ENCODE peak calls at places on chromosomes 11 and 22, in ten cellular contexts. One of them, this sample, is unnamed.

GRCh38 chr11:70068345-70068744 is 9.8 kb upstream of the ANO1 start:
- DNase-seq in adrenal gland: no peak
- DNase-seq in stimulated activated CD8-positive, alpha-beta memory T cell treated with anti-CD3 and anti-CD28 coated beads, Interleukin-4, amount 100 ng/mL, for 1 hour: no peak
- DNase-seq in T-helper 2 cell: no peak
- DNase-seq in type B pancreatic cell: peak; percentile 27
- DNase-seq in left cardiac atrium: no peak
- DNase-seq in stimulated activated CD4-positive, alpha-beta T cell treated with anti-CD3 and anti-CD28 coated beads, Interleukin-15, amount 100 ng/mL, for 1 hour: no peak
- DNase-seq in KBM-7: no peak
- DNase-seq in ELR: no peak
- DNase-seq in GM12891: no peak
- DNase-seq in this sample: no peak

GRCh38 chr22:49879871-49880270 is 26.2 kb downstream of the ZBED4 start:
- DNase-seq in stimulated activated CD4-positive, alpha-beta T cell treated with anti-CD3 and anti-CD28 coated beads, Interleukin-15, amount 100 ng/mL, for 1 hour: no peak
- DNase-seq in adrenal gland: no peak
- DNase-seq in ELR: no peak
- DNase-seq in KBM-7: no peak
- DNase-seq in GM12891: no peak
- DNase-seq in stimulated activated CD8-positive, alpha-beta memory T cell treated with anti-CD3 and anti-CD28 coated beads, Interleukin-4, amount 100 ng/mL, for 1 hour: no peak
- DNase-seq in type B pancreatic cell: no peak
- DNase-seq in T-helper 2 cell: no peak
- DNase-seq in left cardiac atrium: no peak
- DNase-seq in this sample: no peak

GRCh38 chr11:3165152-3165705 is at the start of gene OSBPL5:
- DNase-seq in GM12891: peak; percentile 35
- DNase-seq in stimulated activated CD8-positive, alpha-beta memory T cell treated with anti-CD3 and anti-CD28 coated beads, Interleukin-4, amount 100 ng/mL, for 1 hour: no peak
- DNase-seq in type B pancreatic cell: no peak
- DNase-seq in stimulated activated CD4-positive, alpha-beta T cell treated with anti-CD3 and anti-CD28 coated beads, Interleukin-15, amount 100 ng/mL, for 1 hour: no peak
- DNase-seq in left cardiac atrium: peak; percentile 85
- DNase-seq in KBM-7: peak; percentile 57
- DNase-seq in T-helper 2 cell: peak; percentile 35
- DNase-seq in adrenal gland: peak; percentile 69
- DNase-seq in ELR: peak; percentile 80
- DNase-seq in this sample: peak; percentile 40

GRCh38 chr11:1870721-1871466 is 18.0 kb downstream of the LSP1 start:
- DNase-seq in KBM-7: no peak
- DNase-seq in ELR: no peak
- DNase-seq in left cardiac atrium: peak; percentile 32
- DNase-seq in T-helper 2 cell: peak; percentile 68
- DNase-seq in stimulated activated CD8-positive, alpha-beta memory T cell treated with anti-CD3 and anti-CD28 coated beads, Interleukin-4, amount 100 ng/mL, for 1 hour: no peak
- DNase-seq in adrenal gland: peak; percentile 88
- DNase-seq in GM12891: no peak
- DNase-seq in stimulated activated CD4-positive, alpha-beta T cell treated with anti-CD3 and anti-CD28 coated beads, Interleukin-15, amount 100 ng/mL, for 1 hour: no peak
- DNase-seq in type B pancreatic cell: no peak
- DNase-seq in this sample: no peak

GRCh38 chr11:79472736-79473536 is 32.1 kb upstream of the TENM4 start:
- DNase-seq in KBM-7: no peak
- DNase-seq in adrenal gland: no peak
- DNase-seq in GM12891: no peak
- DNase-seq in T-helper 2 cell: no peak
- DNase-seq in type B pancreatic cell: no peak
- DNase-seq in ELR: no peak
- DNase-seq in left cardiac atrium: no peak
- DNase-seq in stimulated activated CD4-positive, alpha-beta T cell treated with anti-CD3 and anti-CD28 coated beads, Interleukin-15, amount 100 ng/mL, for 1 hour: no peak
- DNase-seq in stimulated activated CD8-positive, alpha-beta memory T cell treated with anti-CD3 and anti-CD28 coated beads, Interleukin-4, amount 100 ng/mL, for 1 hour: no peak
- DNase-seq in this sample: no peak

GRCh38 chr22:27737521-27737920 is 64.0 kb downstream of the MN1 start:
- DNase-seq in GM12891: no peak
- DNase-seq in ELR: no peak
- DNase-seq in stimulated activated CD4-positive, alpha-beta T cell treated with anti-CD3 and anti-CD28 coated beads, Interleukin-15, amount 100 ng/mL, for 1 hour: no peak
- DNase-seq in type B pancreatic cell: no peak
- DNase-seq in KBM-7: no peak
- DNase-seq in stimulated activated CD8-positive, alpha-beta memory T cell treated with anti-CD3 and anti-CD28 coated beads, Interleukin-4, amount 100 ng/mL, for 1 hour: no peak
- DNase-seq in left cardiac atrium: no peak
- DNase-seq in adrenal gland: no peak
- DNase-seq in T-helper 2 cell: no peak
- DNase-seq in this sample: no peak

GRCh38 chr11:3946445-3947017 is 91.1 kb downstream of the STIM1 start:
- DNase-seq in stimulated activated CD8-positive, alpha-beta memory T cell treated with anti-CD3 and anti-CD28 coated beads, Interleukin-4, amount 100 ng/mL, for 1 hour: no peak
- DNase-seq in KBM-7: no peak
- DNase-seq in ELR: no peak
- DNase-seq in stimulated activated CD4-positive, alpha-beta T cell treated with anti-CD3 and anti-CD28 coated beads, Interleukin-15, amount 100 ng/mL, for 1 hour: no peak
- DNase-seq in adrenal gland: no peak
- DNase-seq in GM12891: no peak
- DNase-seq in left cardiac atrium: no peak
- DNase-seq in type B pancreatic cell: no peak
- DNase-seq in T-helper 2 cell: no peak
- DNase-seq in this sample: no peak

GRCh38 chr11:123559418-123559817 is 95.0 kb downstream of the SCN3B start:
- DNase-seq in stimulated activated CD8-positive, alpha-beta memory T cell treated with anti-CD3 and anti-CD28 coated beads, Interleukin-4, amount 100 ng/mL, for 1 hour: no peak
- DNase-seq in left cardiac atrium: no peak
- DNase-seq in stimulated activated CD4-positive, alpha-beta T cell treated with anti-CD3 and anti-CD28 coated beads, Interleukin-15, amount 100 ng/mL, for 1 hour: no peak
- DNase-seq in KBM-7: no peak
- DNase-seq in ELR: peak; percentile 58
- DNase-seq in GM12891: no peak
- DNase-seq in adrenal gland: no peak
- DNase-seq in type B pancreatic cell: no peak
- DNase-seq in T-helper 2 cell: no peak
- DNase-seq in this sample: no peak

GRCh38 chr11:45265963-45266692 is 20.0 kb downstream of the SYT13 start:
- DNase-seq in ELR: no peak
- DNase-seq in stimulated activated CD8-positive, alpha-beta memory T cell treated with anti-CD3 and anti-CD28 coated beads, Interleukin-4, amount 100 ng/mL, for 1 hour: no peak
- DNase-seq in left cardiac atrium: no peak
- DNase-seq in GM12891: no peak
- DNase-seq in type B pancreatic cell: no peak
- DNase-seq in T-helper 2 cell: no peak
- DNase-seq in stimulated activated CD4-positive, alpha-beta T cell treated with anti-CD3 and anti-CD28 coated beads, Interleukin-15, amount 100 ng/mL, for 1 hour: no peak
- DNase-seq in KBM-7: no peak
- DNase-seq in adrenal gland: no peak
- DNase-seq in this sample: no peak

GRCh38 chr11:15412054-15412453 is 297.3 kb downstream of the INSC start:
- DNase-seq in T-helper 2 cell: no peak
- DNase-seq in GM12891: no peak
- DNase-seq in KBM-7: no peak
- DNase-seq in stimulated activated CD4-positive, alpha-beta T cell treated with anti-CD3 and anti-CD28 coated beads, Interleukin-15, amount 100 ng/mL, for 1 hour: no peak
- DNase-seq in adrenal gland: no peak
- DNase-seq in type B pancreatic cell: no peak
- DNase-seq in stimulated activated CD8-positive, alpha-beta memory T cell treated with anti-CD3 and anti-CD28 coated beads, Interleukin-4, amount 100 ng/mL, for 1 hour: no peak
- DNase-seq in left cardiac atrium: no peak
- DNase-seq in ELR: no peak
- DNase-seq in this sample: no peak

GRCh38 chr22:21778705-21779363 is 43.2 kb upstream of the YPEL1 start:
- DNase-seq in stimulated activated CD4-positive, alpha-beta T cell treated with anti-CD3 and anti-CD28 coated beads, Interleukin-15, amount 100 ng/mL, for 1 hour: no peak
- DNase-seq in KBM-7: no peak
- DNase-seq in adrenal gland: no peak
- DNase-seq in type B pancreatic cell: no peak
- DNase-seq in left cardiac atrium: no peak
- DNase-seq in stimulated activated CD8-positive, alpha-beta memory T cell treated with anti-CD3 and anti-CD28 coated beads, Interleukin-4, amount 100 ng/mL, for 1 hour: no peak
- DNase-seq in ELR: peak; percentile 73
- DNase-seq in T-helper 2 cell: no peak
- DNase-seq in GM12891: no peak
- DNase-seq in this sample: no peak

GRCh38 chr11:125470355-125470754 is 25.7 kb downstream of the FEZ1 start:
- DNase-seq in stimulated activated CD4-positive, alpha-beta T cell treated with anti-CD3 and anti-CD28 coated beads, Interleukin-15, amount 100 ng/mL, for 1 hour: no peak
- DNase-seq in type B pancreatic cell: no peak
- DNase-seq in left cardiac atrium: no peak
- DNase-seq in KBM-7: no peak
- DNase-seq in T-helper 2 cell: no peak
- DNase-seq in stimulated activated CD8-positive, alpha-beta memory T cell treated with anti-CD3 and anti-CD28 coated beads, Interleukin-4, amount 100 ng/mL, for 1 hour: no peak
- DNase-seq in ELR: no peak
- DNase-seq in adrenal gland: no peak
- DNase-seq in GM12891: no peak
- DNase-seq in this sample: no peak

GRCh38 chr11:61718613-61719302 is 33.7 kb upstream of the MYRF start:
- DNase-seq in stimulated activated CD8-positive, alpha-beta memory T cell treated with anti-CD3 and anti-CD28 coated beads, Interleukin-4, amount 100 ng/mL, for 1 hour: no peak
- DNase-seq in GM12891: no peak
- DNase-seq in KBM-7: no peak
- DNase-seq in T-helper 2 cell: no peak
- DNase-seq in ELR: peak; percentile 81
- DNase-seq in type B pancreatic cell: no peak
- DNase-seq in left cardiac atrium: peak; percentile 67
- DNase-seq in stimulated activated CD4-positive, alpha-beta T cell treated with anti-CD3 and anti-CD28 coated beads, Interleukin-15, amount 100 ng/mL, for 1 hour: no peak
- DNase-seq in adrenal gland: no peak
- DNase-seq in this sample: no peak

GRCh38 chr11:57410287-57410686 is 16.6 kb downstream of the SLC43A3 start:
- DNase-seq in stimulated activated CD4-positive, alpha-beta T cell treated with anti-CD3 and anti-CD28 coated beads, Interleukin-15, amount 100 ng/mL, for 1 hour: no peak
- DNase-seq in T-helper 2 cell: no peak
- DNase-seq in adrenal gland: no peak
- DNase-seq in KBM-7: no peak
- DNase-seq in left cardiac atrium: no peak
- DNase-seq in ELR: peak; percentile 73
- DNase-seq in stimulated activated CD8-positive, alpha-beta memory T cell treated with anti-CD3 and anti-CD28 coated beads, Interleukin-4, amount 100 ng/mL, for 1 hour: no peak
- DNase-seq in type B pancreatic cell: no peak
- DNase-seq in GM12891: no peak
- DNase-seq in this sample: no peak

GRCh38 chr11:112421854-112422253 is 161.2 kb upstream of the PLET1 start:
- DNase-seq in ELR: no peak
- DNase-seq in GM12891: no peak
- DNase-seq in left cardiac atrium: no peak
- DNase-seq in T-helper 2 cell: no peak
- DNase-seq in adrenal gland: no peak
- DNase-seq in stimulated activated CD4-positive, alpha-beta T cell treated with anti-CD3 and anti-CD28 coated beads, Interleukin-15, amount 100 ng/mL, for 1 hour: no peak
- DNase-seq in KBM-7: no peak
- DNase-seq in stimulated activated CD8-positive, alpha-beta memory T cell treated with anti-CD3 and anti-CD28 coated beads, Interleukin-4, amount 100 ng/mL, for 1 hour: no peak
- DNase-seq in type B pancreatic cell: no peak
- DNase-seq in this sample: no peak

GRCh38 chr22:32644252-32645100 is 157.0 kb upstream of the TIMP3 start:
- DNase-seq in stimulated activated CD4-positive, alpha-beta T cell treated with anti-CD3 and anti-CD28 coated beads, Interleukin-15, amount 100 ng/mL, for 1 hour: no peak
- DNase-seq in stimulated activated CD8-positive, alpha-beta memory T cell treated with anti-CD3 and anti-CD28 coated beads, Interleukin-4, amount 100 ng/mL, for 1 hour: no peak
- DNase-seq in type B pancreatic cell: no peak
- DNase-seq in KBM-7: peak; percentile 79
- DNase-seq in GM12891: no peak
- DNase-seq in T-helper 2 cell: no peak
- DNase-seq in left cardiac atrium: peak; percentile 76
- DNase-seq in adrenal gland: peak; percentile 71
- DNase-seq in ELR: peak; percentile 39
- DNase-seq in this sample: no peak

GRCh38 chr22:40216041-40216756 is 38.5 kb downstream of the TNRC6B start:
- DNase-seq in stimulated activated CD4-positive, alpha-beta T cell treated with anti-CD3 and anti-CD28 coated beads, Interleukin-15, amount 100 ng/mL, for 1 hour: no peak
- DNase-seq in type B pancreatic cell: peak; percentile 20
- DNase-seq in GM12891: no peak
- DNase-seq in left cardiac atrium: no peak
- DNase-seq in adrenal gland: no peak
- DNase-seq in T-helper 2 cell: peak; percentile 62
- DNase-seq in ELR: no peak
- DNase-seq in stimulated activated CD8-positive, alpha-beta memory T cell treated with anti-CD3 and anti-CD28 coated beads, Interleukin-4, amount 100 ng/mL, for 1 hour: no peak
- DNase-seq in KBM-7: no peak
- DNase-seq in this sample: no peak

GRCh38 chr22:39920134-39920743 is 19.4 kb downstream of the GRAP2 start:
- DNase-seq in ELR: no peak
- DNase-seq in adrenal gland: no peak
- DNase-seq in stimulated activated CD8-positive, alpha-beta memory T cell treated with anti-CD3 and anti-CD28 coated beads, Interleukin-4, amount 100 ng/mL, for 1 hour: no peak
- DNase-seq in left cardiac atrium: no peak
- DNase-seq in T-helper 2 cell: peak; percentile 66
- DNase-seq in KBM-7: no peak
- DNase-seq in stimulated activated CD4-positive, alpha-beta T cell treated with anti-CD3 and anti-CD28 coated beads, Interleukin-15, amount 100 ng/mL, for 1 hour: peak; percentile 34
- DNase-seq in GM12891: no peak
- DNase-seq in type B pancreatic cell: no peak
- DNase-seq in this sample: no peak

GRCh38 chr11:12242926-12243325 is 132.5 kb downstream of the MICAL2 start:
- DNase-seq in ELR: no peak
- DNase-seq in stimulated activated CD4-positive, alpha-beta T cell treated with anti-CD3 and anti-CD28 coated beads, Interleukin-15, amount 100 ng/mL, for 1 hour: no peak
- DNase-seq in adrenal gland: no peak
- DNase-seq in stimulated activated CD8-positive, alpha-beta memory T cell treated with anti-CD3 and anti-CD28 coated beads, Interleukin-4, amount 100 ng/mL, for 1 hour: no peak
- DNase-seq in KBM-7: peak; percentile 13
- DNase-seq in left cardiac atrium: no peak
- DNase-seq in GM12891: no peak
- DNase-seq in T-helper 2 cell: no peak
- DNase-seq in type B pancreatic cell: no peak
- DNase-seq in this sample: no peak

GRCh38 chr22:41648431-41648830 is 27.3 kb downstream of the XRCC6 start:
- DNase-seq in GM12891: no peak
- DNase-seq in type B pancreatic cell: no peak
- DNase-seq in T-helper 2 cell: no peak
- DNase-seq in stimulated activated CD4-positive, alpha-beta T cell treated with anti-CD3 and anti-CD28 coated beads, Interleukin-15, amount 100 ng/mL, for 1 hour: no peak
- DNase-seq in adrenal gland: no peak
- DNase-seq in left cardiac atrium: no peak
- DNase-seq in stimulated activated CD8-positive, alpha-beta memory T cell treated with anti-CD3 and anti-CD28 coated beads, Interleukin-4, amount 100 ng/mL, for 1 hour: no peak
- DNase-seq in ELR: peak; percentile 43
- DNase-seq in KBM-7: no peak
- DNase-seq in this sample: no peak

GRCh38 chr11:16982256-16982671 is 31.9 kb downstream of the PLEKHA7 start:
- DNase-seq in stimulated activated CD8-positive, alpha-beta memory T cell treated with anti-CD3 and anti-CD28 coated beads, Interleukin-4, amount 100 ng/mL, for 1 hour: no peak
- DNase-seq in GM12891: no peak
- DNase-seq in stimulated activated CD4-positive, alpha-beta T cell treated with anti-CD3 and anti-CD28 coated beads, Interleukin-15, amount 100 ng/mL, for 1 hour: no peak
- DNase-seq in adrenal gland: no peak
- DNase-seq in type B pancreatic cell: no peak
- DNase-seq in left cardiac atrium: no peak
- DNase-seq in ELR: no peak
- DNase-seq in KBM-7: no peak
- DNase-seq in T-helper 2 cell: no peak
- DNase-seq in this sample: no peak

GRCh38 chr22:23888615-23889401 is 5.4 kb upstream of the MIF start:
- DNase-seq in left cardiac atrium: no peak
- DNase-seq in T-helper 2 cell: no peak
- DNase-seq in adrenal gland: peak; percentile 46
- DNase-seq in ELR: peak; percentile 54
- DNase-seq in KBM-7: peak; percentile 23
- DNase-seq in type B pancreatic cell: no peak
- DNase-seq in GM12891: no peak
- DNase-seq in stimulated activated CD4-positive, alpha-beta T cell treated with anti-CD3 and anti-CD28 coated beads, Interleukin-15, amount 100 ng/mL, for 1 hour: no peak
- DNase-seq in stimulated activated CD8-positive, alpha-beta memory T cell treated with anti-CD3 and anti-CD28 coated beads, Interleukin-4, amount 100 ng/mL, for 1 hour: no peak
- DNase-seq in this sample: no peak

GRCh38 chr11:109984634-109985289 is 108.4 kb upstream of the ZC3H12C start:
- DNase-seq in T-helper 2 cell: no peak
- DNase-seq in adrenal gland: no peak
- DNase-seq in ELR: peak; percentile 15
- DNase-seq in stimulated activated CD4-positive, alpha-beta T cell treated with anti-CD3 and anti-CD28 coated beads, Interleukin-15, amount 100 ng/mL, for 1 hour: no peak
- DNase-seq in type B pancreatic cell: no peak
- DNase-seq in left cardiac atrium: no peak
- DNase-seq in KBM-7: peak; percentile 54
- DNase-seq in GM12891: no peak
- DNase-seq in stimulated activated CD8-positive, alpha-beta memory T cell treated with anti-CD3 and anti-CD28 coated beads, Interleukin-4, amount 100 ng/mL, for 1 hour: no peak
- DNase-seq in this sample: no peak

GRCh38 chr22:35230839-35231584 is 26.3 kb upstream of the HMGXB4 start:
- DNase-seq in GM12891: no peak
- DNase-seq in ELR: peak; percentile 37
- DNase-seq in type B pancreatic cell: no peak
- DNase-seq in adrenal gland: no peak
- DNase-seq in stimulated activated CD8-positive, alpha-beta memory T cell treated with anti-CD3 and anti-CD28 coated beads, Interleukin-4, amount 100 ng/mL, for 1 hour: no peak
- DNase-seq in T-helper 2 cell: no peak
- DNase-seq in KBM-7: peak; percentile 60
- DNase-seq in stimulated activated CD4-positive, alpha-beta T cell treated with anti-CD3 and anti-CD28 coated beads, Interleukin-15, amount 100 ng/mL, for 1 hour: no peak
- DNase-seq in left cardiac atrium: no peak
- DNase-seq in this sample: no peak

GRCh38 chr11:31870609-31871309 is 59.6 kb upstream of the PAX6 start:
- DNase-seq in ELR: peak; percentile 49
- DNase-seq in type B pancreatic cell: no peak
- DNase-seq in adrenal gland: peak; percentile 44
- DNase-seq in stimulated activated CD8-positive, alpha-beta memory T cell treated with anti-CD3 and anti-CD28 coated beads, Interleukin-4, amount 100 ng/mL, for 1 hour: no peak
- DNase-seq in GM12891: peak; percentile 15
- DNase-seq in KBM-7: peak; percentile 73
- DNase-seq in stimulated activated CD4-positive, alpha-beta T cell treated with anti-CD3 and anti-CD28 coated beads, Interleukin-15, amount 100 ng/mL, for 1 hour: no peak
- DNase-seq in left cardiac atrium: peak; percentile 31
- DNase-seq in T-helper 2 cell: no peak
- DNase-seq in this sample: no peak

GRCh38 chr11:66846671-66847091 is 3.4 kb downstream of the RCE1 start:
- DNase-seq in ELR: peak; percentile 62
- DNase-seq in T-helper 2 cell: no peak
- DNase-seq in type B pancreatic cell: no peak
- DNase-seq in stimulated activated CD4-positive, alpha-beta T cell treated with anti-CD3 and anti-CD28 coated beads, Interleukin-15, amount 100 ng/mL, for 1 hour: no peak
- DNase-seq in GM12891: no peak
- DNase-seq in left cardiac atrium: no peak
- DNase-seq in stimulated activated CD8-positive, alpha-beta memory T cell treated with anti-CD3 and anti-CD28 coated beads, Interleukin-4, amount 100 ng/mL, for 1 hour: no peak
- DNase-seq in adrenal gland: peak; percentile 36
- DNase-seq in KBM-7: no peak
- DNase-seq in this sample: no peak

GRCh38 chr11:3617990-3618389 is 23.8 kb downstream of the ART5 start:
- DNase-seq in type B pancreatic cell: no peak
- DNase-seq in adrenal gland: no peak
- DNase-seq in stimulated activated CD8-positive, alpha-beta memory T cell treated with anti-CD3 and anti-CD28 coated beads, Interleukin-4, amount 100 ng/mL, for 1 hour: no peak
- DNase-seq in ELR: no peak
- DNase-seq in GM12891: no peak
- DNase-seq in stimulated activated CD4-positive, alpha-beta T cell treated with anti-CD3 and anti-CD28 coated beads, Interleukin-15, amount 100 ng/mL, for 1 hour: no peak
- DNase-seq in KBM-7: no peak
- DNase-seq in left cardiac atrium: no peak
- DNase-seq in T-helper 2 cell: no peak
- DNase-seq in this sample: no peak

GRCh38 chr11:4459470-4459869 is 10.4 kb downstream of the OR52K2 start:
- DNase-seq in T-helper 2 cell: no peak
- DNase-seq in stimulated activated CD8-positive, alpha-beta memory T cell treated with anti-CD3 and anti-CD28 coated beads, Interleukin-4, amount 100 ng/mL, for 1 hour: no peak
- DNase-seq in stimulated activated CD4-positive, alpha-beta T cell treated with anti-CD3 and anti-CD28 coated beads, Interleukin-15, amount 100 ng/mL, for 1 hour: no peak
- DNase-seq in KBM-7: peak; percentile 28
- DNase-seq in left cardiac atrium: peak; percentile 28
- DNase-seq in type B pancreatic cell: no peak
- DNase-seq in GM12891: no peak
- DNase-seq in ELR: no peak
- DNase-seq in adrenal gland: peak; percentile 38
- DNase-seq in this sample: no peak

This sample was measured in stimulated activated effector memory CD8-positive, alpha-beta T cell treated with anti-CD3 and anti-CD28 coated beads, Interleukin-12 subunit alpha, Interleukin-12 subunit beta, amount 100 ng/mL, for 72 hours.